ENCODE peak calls at places on chromosomes 7 and 10, in seven cellular contexts. One of them, this sample, is unnamed.

GRCh38 chr7:23491502-23491901 is 21.2 kb upstream of the IGF2BP3 start:
- DNase-seq in IMR-90: no peak
- DNase-seq in H9: no peak
- DNase-seq in H1: no peak
- DNase-seq in trophoblast cell: no peak
- DNase-seq in neuronal stem cell: no peak
- DNase-seq in mesenchymal stem cell: no peak
- DNase-seq in this sample: no peak

GRCh38 chr7:40232242-40232929 is 97.6 kb downstream of the SUGCT start:
- DNase-seq in H9: no peak
- DNase-seq in mesenchymal stem cell: peak; percentile 70
- DNase-seq in IMR-90: peak; percentile 80
- DNase-seq in trophoblast cell: no peak
- DNase-seq in H1: no peak
- DNase-seq in neuronal stem cell: peak; percentile 26
- DNase-seq in this sample: peak; percentile 42

GRCh38 chr7:150357771-150358427 is 10.7 kb upstream of the REPIN1 start:
- DNase-seq in neuronal stem cell: no peak
- DNase-seq in IMR-90: no peak
- DNase-seq in trophoblast cell: no peak
- DNase-seq in H9: no peak
- DNase-seq in H1: no peak
- DNase-seq in mesenchymal stem cell: peak; percentile 80
- DNase-seq in this sample: peak; percentile 57

GRCh38 chr10:131099028-131099427 is 212.5 kb downstream of the TCERG1L start:
- DNase-seq in IMR-90: no peak
- DNase-seq in neuronal stem cell: no peak
- DNase-seq in trophoblast cell: peak; percentile 92
- DNase-seq in H1: no peak
- DNase-seq in H9: no peak
- DNase-seq in mesenchymal stem cell: no peak
- DNase-seq in this sample: no peak

GRCh38 chr7:26183545-26184282 is 16.8 kb downstream of the HNRNPA2B1 start:
- DNase-seq in mesenchymal stem cell: no peak
- DNase-seq in IMR-90: no peak
- DNase-seq in neuronal stem cell: no peak
- DNase-seq in H1: no peak
- DNase-seq in H9: no peak
- DNase-seq in trophoblast cell: no peak
- DNase-seq in this sample: no peak

GRCh38 chr7:20351901-20352300 is 21.2 kb downstream of the ITGB8 start:
- DNase-seq in neuronal stem cell: no peak
- DNase-seq in mesenchymal stem cell: no peak
- DNase-seq in trophoblast cell: no peak
- DNase-seq in H9: no peak
- DNase-seq in IMR-90: peak; percentile 53
- DNase-seq in H1: no peak
- DNase-seq in this sample: no peak

GRCh38 chr10:130885021-130885655 is 426.4 kb downstream of the TCERG1L start:
- DNase-seq in H9: no peak
- DNase-seq in mesenchymal stem cell: no peak
- DNase-seq in trophoblast cell: no peak
- DNase-seq in IMR-90: no peak
- DNase-seq in H1: no peak
- DNase-seq in neuronal stem cell: no peak
- DNase-seq in this sample: no peak

GRCh38 chr7:47100815-47101435 is 481.0 kb downstream of the TNS3 start:
- DNase-seq in H1: peak; percentile 27
- DNase-seq in IMR-90: peak; percentile 43
- DNase-seq in neuronal stem cell: peak; percentile 20
- DNase-seq in mesenchymal stem cell: peak; percentile 51
- DNase-seq in H9: peak; percentile 78
- DNase-seq in trophoblast cell: peak; percentile 41
- DNase-seq in this sample: peak; percentile 77

GRCh38 chr10:69731184-69731583 is 70.5 kb upstream of the COL13A1 start:
- DNase-seq in IMR-90: peak; percentile 91
- DNase-seq in trophoblast cell: no peak
- DNase-seq in H9: no peak
- DNase-seq in H1: no peak
- DNase-seq in mesenchymal stem cell: peak; percentile 90
- DNase-seq in neuronal stem cell: no peak
- DNase-seq in this sample: no peak

GRCh38 chr10:86164216-86164774 is 202.3 kb downstream of the GRID1 start:
- DNase-seq in neuronal stem cell: no peak
- DNase-seq in mesenchymal stem cell: no peak
- DNase-seq in trophoblast cell: no peak
- DNase-seq in H9: no peak
- DNase-seq in H1: no peak
- DNase-seq in IMR-90: no peak
- DNase-seq in this sample: no peak

GRCh38 chr10:118394557-118395194 is 52.6 kb upstream of the FAM204A start:
- DNase-seq in mesenchymal stem cell: no peak
- DNase-seq in neuronal stem cell: no peak
- DNase-seq in H1: no peak
- DNase-seq in IMR-90: no peak
- DNase-seq in trophoblast cell: no peak
- DNase-seq in H9: no peak
- DNase-seq in this sample: no peak

GRCh38 chr7:128351296-128352123 is 7.8 kb upstream of the RBM28 start:
- DNase-seq in trophoblast cell: no peak
- DNase-seq in H1: no peak
- DNase-seq in neuronal stem cell: no peak
- DNase-seq in IMR-90: no peak
- DNase-seq in mesenchymal stem cell: no peak
- DNase-seq in H9: peak; percentile 69
- DNase-seq in this sample: peak; percentile 40

GRCh38 chr10:121216721-121217181 is 365.6 kb downstream of the WDR11 start:
- DNase-seq in H1: no peak
- DNase-seq in IMR-90: no peak
- DNase-seq in trophoblast cell: no peak
- DNase-seq in mesenchymal stem cell: no peak
- DNase-seq in neuronal stem cell: no peak
- DNase-seq in H9: no peak
- DNase-seq in this sample: no peak

GRCh38 chr10:125627646-125628045 is 55.3 kb downstream of the TEX36 start:
- DNase-seq in H9: no peak
- DNase-seq in IMR-90: no peak
- DNase-seq in H1: no peak
- DNase-seq in mesenchymal stem cell: no peak
- DNase-seq in trophoblast cell: no peak
- DNase-seq in neuronal stem cell: no peak
- DNase-seq in this sample: peak; percentile 80

GRCh38 chr10:70935631-70936030 is 47.3 kb upstream of the PCBD1 start:
- DNase-seq in mesenchymal stem cell: no peak
- DNase-seq in trophoblast cell: no peak
- DNase-seq in H1: no peak
- DNase-seq in IMR-90: no peak
- DNase-seq in neuronal stem cell: no peak
- DNase-seq in H9: no peak
- DNase-seq in this sample: no peak

GRCh38 chr10:62658516-62658915 is 146.0 kb upstream of the ADO start:
- DNase-seq in H9: no peak
- DNase-seq in neuronal stem cell: no peak
- DNase-seq in H1: no peak
- DNase-seq in IMR-90: no peak
- DNase-seq in trophoblast cell: no peak
- DNase-seq in mesenchymal stem cell: no peak
- DNase-seq in this sample: no peak

GRCh38 chr7:156113733-156114132 is 301.5 kb upstream of the SHH start:
- DNase-seq in IMR-90: no peak
- DNase-seq in H1: no peak
- DNase-seq in H9: no peak
- DNase-seq in mesenchymal stem cell: no peak
- DNase-seq in neuronal stem cell: no peak
- DNase-seq in trophoblast cell: no peak
- DNase-seq in this sample: peak; percentile 3

GRCh38 chr7:79287976-79288375 is 165.5 kb downstream of the MAGI2 start:
- DNase-seq in H9: no peak
- DNase-seq in H1: no peak
- DNase-seq in trophoblast cell: no peak
- DNase-seq in mesenchymal stem cell: no peak
- DNase-seq in IMR-90: peak; percentile 73
- DNase-seq in neuronal stem cell: no peak
- DNase-seq in this sample: no peak

DNA sequence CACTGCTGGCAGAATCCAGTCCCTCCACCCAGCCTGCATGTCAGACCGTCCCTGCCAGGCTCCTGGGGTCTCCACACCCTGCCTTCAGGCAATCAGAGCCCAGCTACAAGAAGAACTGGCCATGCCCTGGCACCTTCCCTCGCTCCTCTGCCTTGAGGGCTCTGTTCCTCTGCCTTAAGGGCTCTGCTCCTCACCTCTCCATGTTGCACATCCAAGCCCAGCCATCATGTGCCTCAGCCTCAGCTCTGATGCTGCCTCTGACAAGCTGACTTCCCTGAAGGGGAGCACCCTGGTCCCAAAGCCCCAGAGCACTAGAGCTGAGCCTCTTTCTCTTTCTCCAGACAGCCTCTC is 50.3 kb upstream of the ANTXRL start:
- DNase-seq in IMR-90: no peak
- DNase-seq in H1: no peak
- DNase-seq in trophoblast cell: no peak
- DNase-seq in neuronal stem cell: no peak
- DNase-seq in mesenchymal stem cell: no peak
- DNase-seq in H9: no peak
- DNase-seq in this sample: no peak
- H3K4ac ChIP-seq in IMR-90: peak overlapping the region; percentile 8
- H3K4ac ChIP-seq in H1: no peak overlapping the region
- H3K4ac ChIP-seq in trophoblast cell: no peak overlapping the region
- H3K4ac ChIP-seq in neuronal stem cell: no peak overlapping the region
- H3K4ac ChIP-seq in mesenchymal stem cell: no peak overlapping the region
- H3K4ac ChIP-seq in H9: no peak overlapping the region
- H3K4ac ChIP-seq in this sample: no peak overlapping the region

DNA sequence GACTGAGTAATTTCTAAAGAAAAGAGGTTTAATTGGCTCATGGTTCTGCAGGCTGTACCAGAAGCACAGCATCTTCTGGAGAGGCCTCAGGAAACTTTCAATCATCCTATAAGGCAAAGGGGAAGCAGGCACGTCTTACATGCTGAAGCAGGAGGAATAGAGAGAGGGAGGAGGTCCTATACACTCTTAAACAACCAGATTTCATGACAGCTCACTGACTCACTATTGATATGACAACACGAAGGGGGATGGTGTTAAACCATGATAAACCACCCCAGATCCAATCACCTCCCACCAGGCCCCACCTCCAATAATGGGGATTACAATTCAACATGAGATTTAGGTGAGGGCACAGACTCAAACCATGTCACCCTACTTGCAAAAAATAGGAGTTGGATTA is 201.5 kb downstream of the CDK14 start:
- DNase-seq in mesenchymal stem cell: no peak
- DNase-seq in neuronal stem cell: no peak
- DNase-seq in H1: no peak
- DNase-seq in IMR-90: peak; percentile 27
- DNase-seq in H9: no peak
- DNase-seq in trophoblast cell: no peak
- DNase-seq in this sample: no peak
- H3K4ac ChIP-seq in mesenchymal stem cell: no peak overlapping the region
- H3K4ac ChIP-seq in neuronal stem cell: no peak overlapping the region
- H3K4ac ChIP-seq in H1: no peak overlapping the region
- H3K4ac ChIP-seq in IMR-90: no peak overlapping the region
- H3K4ac ChIP-seq in H9: no peak overlapping the region
- H3K4ac ChIP-seq in trophoblast cell: no peak overlapping the region
- H3K4ac ChIP-seq in this sample: no peak overlapping the region

DNA sequence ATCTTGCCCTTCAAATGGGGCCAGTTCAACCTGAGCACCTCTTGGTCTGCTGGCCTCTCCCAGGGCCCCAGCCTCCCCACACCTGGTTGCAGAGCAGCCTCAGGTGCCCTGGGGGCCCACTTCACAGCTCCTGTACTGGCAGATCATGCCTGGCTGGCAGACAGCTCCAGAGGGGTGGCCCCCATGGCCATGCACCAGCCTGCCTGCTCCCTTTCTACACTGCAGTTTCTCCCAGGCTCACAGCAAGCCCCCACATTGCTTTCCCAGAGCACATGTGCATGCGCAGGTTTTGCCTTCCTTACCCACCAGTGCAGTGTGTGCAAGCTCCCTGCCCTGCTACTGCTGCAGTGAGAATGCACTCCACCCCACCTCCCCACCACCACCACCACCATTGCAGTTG is 9.8 kb upstream of the MIOS start:
- DNase-seq in IMR-90: no peak
- DNase-seq in H1: no peak
- DNase-seq in H9: no peak
- DNase-seq in mesenchymal stem cell: no peak
- DNase-seq in neuronal stem cell: no peak
- DNase-seq in trophoblast cell: no peak
- DNase-seq in this sample: no peak
- H3K4ac ChIP-seq in IMR-90: no peak overlapping the region
- H3K4ac ChIP-seq in H1: no peak overlapping the region
- H3K4ac ChIP-seq in H9: no peak overlapping the region
- H3K4ac ChIP-seq in mesenchymal stem cell: no peak overlapping the region
- H3K4ac ChIP-seq in neuronal stem cell: no peak overlapping the region
- H3K4ac ChIP-seq in trophoblast cell: no peak overlapping the region
- H3K4ac ChIP-seq in this sample: no peak overlapping the region

GRCh38 chr7:148270576-148270975 is 320.0 kb upstream of the C7orf33 start:
- DNase-seq in H1: no peak
- DNase-seq in trophoblast cell: peak; percentile 83
- DNase-seq in neuronal stem cell: no peak
- DNase-seq in IMR-90: no peak
- DNase-seq in H9: no peak
- DNase-seq in mesenchymal stem cell: no peak
- DNase-seq in this sample: no peak

GRCh38 chr7:148276291-148277041 is 314.1 kb upstream of the C7orf33 start:
- DNase-seq in mesenchymal stem cell: no peak
- DNase-seq in trophoblast cell: no peak
- DNase-seq in H1: no peak
- DNase-seq in IMR-90: no peak
- DNase-seq in H9: no peak
- DNase-seq in neuronal stem cell: no peak
- DNase-seq in this sample: no peak

GRCh38 chr7:148275359-148275890 is 315.1 kb upstream of the C7orf33 start:
- DNase-seq in H9: no peak
- DNase-seq in neuronal stem cell: no peak
- DNase-seq in trophoblast cell: no peak
- DNase-seq in IMR-90: no peak
- DNase-seq in H1: no peak
- DNase-seq in mesenchymal stem cell: no peak
- DNase-seq in this sample: no peak

GRCh38 chr7:148277042-148277660 is 313.4 kb upstream of the C7orf33 start:
- DNase-seq in trophoblast cell: no peak
- DNase-seq in H1: no peak
- DNase-seq in IMR-90: no peak
- DNase-seq in mesenchymal stem cell: no peak
- DNase-seq in H9: no peak
- DNase-seq in neuronal stem cell: no peak
- DNase-seq in this sample: no peak

GRCh38 chr7:148274118-148274517 is 316.4 kb upstream of the C7orf33 start:
- DNase-seq in H1: no peak
- DNase-seq in IMR-90: no peak
- DNase-seq in H9: no peak
- DNase-seq in neuronal stem cell: no peak
- DNase-seq in trophoblast cell: no peak
- DNase-seq in mesenchymal stem cell: no peak
- DNase-seq in this sample: no peak
- H3K4ac ChIP-seq in H1: no peak overlapping the region
- H3K4ac ChIP-seq in IMR-90: no peak overlapping the region
- H3K4ac ChIP-seq in H9: no peak overlapping the region
- H3K4ac ChIP-seq in neuronal stem cell: no peak overlapping the region
- H3K4ac ChIP-seq in trophoblast cell: no peak overlapping the region
- H3K4ac ChIP-seq in mesenchymal stem cell: no peak overlapping the region
- H3K4ac ChIP-seq in this sample: no peak overlapping the region

GRCh38 chr10:48454302-48455054 is 148.0 kb downstream of the MAPK8 start:
- DNase-seq in trophoblast cell: peak; percentile 96
- DNase-seq in neuronal stem cell: no peak
- DNase-seq in IMR-90: no peak
- DNase-seq in mesenchymal stem cell: no peak
- DNase-seq in H9: no peak
- DNase-seq in H1: no peak
- DNase-seq in this sample: peak; percentile 49
- H3K4ac ChIP-seq in trophoblast cell: no peak overlapping the region
- H3K4ac ChIP-seq in neuronal stem cell: no peak overlapping the region
- H3K4ac ChIP-seq in IMR-90: no peak overlapping the region
- H3K4ac ChIP-seq in mesenchymal stem cell: no peak overlapping the region
- H3K4ac ChIP-seq in H9: no peak overlapping the region
- H3K4ac ChIP-seq in H1: no peak overlapping the region
- H3K4ac ChIP-seq in this sample: no peak overlapping the region